ENCODE peak calls at places on chromosome 11, in four cellular contexts. One of them, this sample, is unnamed. For H3K27me3, the result is how much of the 10 kb centered on the place peaks cover.

GRCh38 chr11:68867067-68867466 is 25.4 kb upstream of the CPT1A start:
- DNase-seq in CD8-positive, alpha-beta T cell: no peak
- DNase-seq in stomach: no peak
- DNase-seq in endodermal cell: no peak
- DNase-seq in this sample: no peak

GRCh38 chr11:43269229-43269928 is 42.4 kb upstream of the API5 start:
- DNase-seq in endodermal cell: peak
- DNase-seq in stomach: no peak
- DNase-seq in CD8-positive, alpha-beta T cell: no peak
- DNase-seq in this sample: no peak

GRCh38 chr11:69327741-69328191 is 33.8 kb downstream of the MYEOV start:
- DNase-seq in CD8-positive, alpha-beta T cell: no peak
- DNase-seq in endodermal cell: peak
- DNase-seq in stomach: peak
- DNase-seq in this sample: no peak

GRCh38 chr11:14971865-14972580 is at the start of gene CALCA:
- DNase-seq in stomach: no peak
- DNase-seq in endodermal cell: peak
- DNase-seq in CD8-positive, alpha-beta T cell: no peak
- DNase-seq in this sample: no peak

GRCh38 chr11:20337526-20338154 is 25.9 kb upstream of the HTATIP2 start:
- DNase-seq in CD8-positive, alpha-beta T cell: no peak
- DNase-seq in stomach: no peak
- DNase-seq in endodermal cell: peak
- DNase-seq in this sample: no peak

GRCh38 chr11:1440066-1440465 is 46.5 kb downstream of the MOB2 start:
- DNase-seq in CD8-positive, alpha-beta T cell: no peak
- DNase-seq in endodermal cell: no peak
- DNase-seq in stomach: no peak
- DNase-seq in this sample: no peak

GRCh38 chr11:76249195-76249741 is 43.0 kb upstream of the WNT11 start:
- DNase-seq in endodermal cell: no peak
- DNase-seq in stomach: peak
- DNase-seq in CD8-positive, alpha-beta T cell: no peak
- DNase-seq in this sample: no peak

GRCh38 chr11:67435031-67435726 is 2.3 kb downstream of the PTPRCAP start:
- DNase-seq in stomach: no peak
- DNase-seq in endodermal cell: no peak
- DNase-seq in CD8-positive, alpha-beta T cell: no peak
- DNase-seq in this sample: no peak

GRCh38 chr11:122632178-122632824 is 23.2 kb upstream of the UBASH3B start:
- DNase-seq in stomach: no peak
- DNase-seq in endodermal cell: no peak
- DNase-seq in CD8-positive, alpha-beta T cell: no peak
- DNase-seq in this sample: peak

GRCh38 chr11:107704432-107704831 is 7.4 kb downstream of the SLN start:
- DNase-seq in CD8-positive, alpha-beta T cell: no peak
- DNase-seq in stomach: no peak
- DNase-seq in endodermal cell: no peak
- DNase-seq in this sample: no peak

GRCh38 chr11:413120-414081 is 1.4 kb downstream of the SIGIRR start:
- DNase-seq in endodermal cell: no peak
- DNase-seq in stomach: no peak
- DNase-seq in CD8-positive, alpha-beta T cell: no peak
- DNase-seq in this sample: peak

GRCh38 chr11:33062137-33062536 is 22.8 kb downstream of the TCP11L1 start:
- DNase-seq in endodermal cell: no peak
- DNase-seq in stomach: no peak
- DNase-seq in CD8-positive, alpha-beta T cell: no peak
- DNase-seq in this sample: no peak

GRCh38 chr11:118002541-118003019 is 16.4 kb downstream of the IL10RA start:
- DNase-seq in endodermal cell: no peak
- DNase-seq in stomach: no peak
- DNase-seq in CD8-positive, alpha-beta T cell: no peak
- DNase-seq in this sample: no peak

GRCh38 chr11:121754603-121755002 is 301.8 kb upstream of the SORL1-AS1 start:
- DNase-seq in stomach: no peak
- DNase-seq in endodermal cell: no peak
- DNase-seq in CD8-positive, alpha-beta T cell: no peak
- DNase-seq in this sample: peak

GRCh38 chr11:33706546-33706945 is 5.9 kb upstream of the C11orf91 start:
- DNase-seq in stomach: no peak
- DNase-seq in CD8-positive, alpha-beta T cell: no peak
- DNase-seq in endodermal cell: no peak
- DNase-seq in this sample: no peak

GRCh38 chr11:283405-284080 is 5.3 kb downstream of the NLRP6 start:
- DNase-seq in CD8-positive, alpha-beta T cell: no peak
- DNase-seq in stomach: no peak
- DNase-seq in endodermal cell: no peak
- DNase-seq in this sample: no peak

GRCh38 chr11:11952036-11952435 is 56.4 kb downstream of the DKK3 start:
- DNase-seq in endodermal cell: no peak
- DNase-seq in stomach: no peak
- DNase-seq in CD8-positive, alpha-beta T cell: no peak
- DNase-seq in this sample: no peak

GRCh38 chr11:27201454-27202302 is 161.1 kb downstream of the BBOX1 start:
- DNase-seq in CD8-positive, alpha-beta T cell: no peak
- DNase-seq in stomach: peak
- DNase-seq in endodermal cell: peak
- DNase-seq in this sample: peak

GRCh38 chr11:28228196-28228595 is 120.0 kb downstream of the METTL15 start:
- DNase-seq in endodermal cell: no peak
- DNase-seq in stomach: no peak
- DNase-seq in CD8-positive, alpha-beta T cell: no peak
- DNase-seq in this sample: no peak

GRCh38 chr11:111205622-111206385 is 39.7 kb upstream of the POU2AF2 start:
- DNase-seq in stomach: no peak
- DNase-seq in endodermal cell: no peak
- DNase-seq in CD8-positive, alpha-beta T cell: no peak
- DNase-seq in this sample: no peak

GRCh38 chr11:66529655-66530054 is 16.2 kb downstream of the ZDHHC24 start:
- DNase-seq in stomach: no peak
- DNase-seq in CD8-positive, alpha-beta T cell: no peak
- DNase-seq in endodermal cell: no peak
- DNase-seq in this sample: no peak

GRCh38 chr11:117195761-117196160 is 3.4 kb upstream of the TAGLN start:
- DNase-seq in endodermal cell: no peak
- DNase-seq in stomach: no peak
- DNase-seq in CD8-positive, alpha-beta T cell: no peak
- DNase-seq in this sample: no peak

DNA sequence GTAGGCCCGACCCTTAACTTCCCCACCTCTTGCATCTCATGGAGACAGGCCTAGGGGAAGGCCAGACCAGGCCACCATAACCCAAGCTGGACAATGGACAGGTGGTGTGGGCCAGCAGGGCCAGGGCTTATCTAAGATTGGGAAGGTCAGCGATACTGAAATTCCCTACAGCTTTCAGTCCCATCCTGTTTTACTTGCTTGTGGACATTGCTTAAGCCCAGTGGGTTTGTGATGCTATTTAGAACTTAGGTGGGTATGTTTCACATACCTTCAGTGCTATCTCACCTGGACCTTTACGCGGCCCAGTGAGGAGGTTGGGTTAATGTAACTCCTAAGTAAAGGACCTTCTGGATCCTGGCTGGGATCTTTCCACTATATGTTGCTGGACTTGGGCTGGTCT is 1.7 kb downstream of the FADS2 start:
- DNase-seq in endodermal cell: no peak
- DNase-seq in CD8-positive, alpha-beta T cell: no peak
- DNase-seq in stomach: no peak
- DNase-seq in this sample: no peak
- H3K4me3 ChIP-seq in endodermal cell: peak
- H3K4me3 ChIP-seq in CD8-positive, alpha-beta T cell: no peak
- H3K4me3 ChIP-seq in stomach: no peak
- H3K4me3 ChIP-seq in this sample: no peak

DNA sequence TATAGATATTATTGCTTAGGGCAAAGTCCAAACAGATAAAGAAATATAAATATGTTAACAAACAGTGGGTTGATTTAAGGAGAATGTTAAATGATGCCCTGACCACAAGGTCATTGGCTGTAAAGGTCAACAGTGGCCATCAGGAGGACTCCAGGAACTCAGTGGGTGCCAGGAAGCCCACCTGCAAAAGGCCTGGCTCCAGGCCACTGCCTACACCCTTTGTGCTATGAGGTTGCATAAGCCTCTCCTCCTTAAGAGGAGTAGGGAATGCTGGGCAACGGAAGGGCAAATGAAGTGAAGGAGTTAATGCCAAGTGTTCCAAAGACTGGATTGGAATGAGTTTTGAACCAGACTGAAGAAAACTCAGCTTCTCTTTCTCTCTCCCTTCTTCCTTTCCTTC is 73.3 kb upstream of the ALX4 start:
- DNase-seq in stomach: no peak
- DNase-seq in CD8-positive, alpha-beta T cell: no peak
- DNase-seq in endodermal cell: no peak
- DNase-seq in this sample: no peak
- H3K27me3 ChIP-seq in stomach: half or more
- H3K27me3 ChIP-seq in CD8-positive, alpha-beta T cell: under half
- H3K27me3 ChIP-seq in endodermal cell: under half
- H3K27me3 ChIP-seq in this sample: under half

DNA sequence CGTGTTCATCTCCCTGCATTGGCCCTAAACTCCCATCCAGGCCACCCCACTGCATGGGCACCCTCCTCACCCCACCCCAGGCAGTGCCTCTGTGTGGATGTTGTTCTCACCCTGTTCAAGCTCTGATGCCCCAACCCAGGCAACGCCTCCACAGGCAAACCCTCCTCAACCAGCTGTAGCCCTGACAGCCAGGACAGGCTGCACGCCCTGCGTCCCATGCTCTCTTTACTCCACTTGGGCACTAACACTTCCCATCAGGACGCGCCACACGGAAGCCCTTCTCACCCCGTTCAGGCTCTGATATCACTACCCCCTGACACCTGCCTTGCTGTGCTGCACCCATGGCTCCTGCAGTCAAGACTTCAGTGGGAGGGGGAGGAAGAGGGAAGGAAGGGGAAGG is 47.9 kb downstream of the KCNJ1 start:
- DNase-seq in stomach: no peak
- DNase-seq in CD8-positive, alpha-beta T cell: no peak
- DNase-seq in endodermal cell: no peak
- DNase-seq in this sample: no peak
- H3K4me3 ChIP-seq in stomach: no peak
- H3K4me3 ChIP-seq in CD8-positive, alpha-beta T cell: no peak
- H3K4me3 ChIP-seq in endodermal cell: no peak
- H3K4me3 ChIP-seq in this sample: no peak

GRCh38 chr11:119797736-119798135 is 68.7 kb upstream of the NECTIN1 start:
- DNase-seq in CD8-positive, alpha-beta T cell: no peak
- DNase-seq in endodermal cell: peak
- DNase-seq in stomach: no peak
- DNase-seq in this sample: no peak

GRCh38 chr11:119797137-119797611 is 68.2 kb upstream of the NECTIN1 start:
- DNase-seq in endodermal cell: no peak
- DNase-seq in CD8-positive, alpha-beta T cell: no peak
- DNase-seq in stomach: no peak
- DNase-seq in this sample: no peak

GRCh38 chr11:119795231-119795630 is 66.2 kb upstream of the NECTIN1 start:
- DNase-seq in endodermal cell: no peak
- DNase-seq in CD8-positive, alpha-beta T cell: no peak
- DNase-seq in stomach: no peak
- DNase-seq in this sample: no peak

GRCh38 chr11:119794756-119795155 is 65.8 kb upstream of the NECTIN1 start:
- DNase-seq in CD8-positive, alpha-beta T cell: no peak
- DNase-seq in endodermal cell: no peak
- DNase-seq in stomach: no peak
- DNase-seq in this sample: no peak

GRCh38 chr11:119796363-119797060 is 67.5 kb upstream of the NECTIN1 start:
- DNase-seq in CD8-positive, alpha-beta T cell: no peak
- DNase-seq in endodermal cell: no peak
- DNase-seq in stomach: no peak
- DNase-seq in this sample: no peak
- H3K27me3 ChIP-seq in CD8-positive, alpha-beta T cell: under half
- H3K27me3 ChIP-seq in endodermal cell: half or more
- H3K27me3 ChIP-seq in stomach: under half
- H3K27me3 ChIP-seq in this sample: under half

GRCh38 chr11:109784536-109784935 is 308.7 kb upstream of the ZC3H12C start:
- DNase-seq in stomach: no peak
- DNase-seq in endodermal cell: no peak
- DNase-seq in CD8-positive, alpha-beta T cell: no peak
- DNase-seq in this sample: no peak

GRCh38 chr11:109785714-109786113 is 307.5 kb upstream of the ZC3H12C start:
- DNase-seq in endodermal cell: no peak
- DNase-seq in stomach: no peak
- DNase-seq in CD8-positive, alpha-beta T cell: no peak
- DNase-seq in this sample: no peak

GRCh38 chr11:109783017-109783416 is 310.2 kb upstream of the ZC3H12C start:
- DNase-seq in CD8-positive, alpha-beta T cell: no peak
- DNase-seq in endodermal cell: no peak
- DNase-seq in stomach: no peak
- DNase-seq in this sample: no peak

GRCh38 chr11:109788969-109789490 is 304.2 kb upstream of the ZC3H12C start:
- DNase-seq in CD8-positive, alpha-beta T cell: no peak
- DNase-seq in stomach: no peak
- DNase-seq in endodermal cell: peak
- DNase-seq in this sample: no peak

GRCh38 chr11:109783842-109784241 is 309.4 kb upstream of the ZC3H12C start:
- DNase-seq in stomach: no peak
- DNase-seq in endodermal cell: no peak
- DNase-seq in CD8-positive, alpha-beta T cell: no peak
- DNase-seq in this sample: no peak
- H3K4me3 ChIP-seq in stomach: no peak
- H3K4me3 ChIP-seq in endodermal cell: no peak
- H3K4me3 ChIP-seq in CD8-positive, alpha-beta T cell: no peak
- H3K4me3 ChIP-seq in this sample: no peak

DNA sequence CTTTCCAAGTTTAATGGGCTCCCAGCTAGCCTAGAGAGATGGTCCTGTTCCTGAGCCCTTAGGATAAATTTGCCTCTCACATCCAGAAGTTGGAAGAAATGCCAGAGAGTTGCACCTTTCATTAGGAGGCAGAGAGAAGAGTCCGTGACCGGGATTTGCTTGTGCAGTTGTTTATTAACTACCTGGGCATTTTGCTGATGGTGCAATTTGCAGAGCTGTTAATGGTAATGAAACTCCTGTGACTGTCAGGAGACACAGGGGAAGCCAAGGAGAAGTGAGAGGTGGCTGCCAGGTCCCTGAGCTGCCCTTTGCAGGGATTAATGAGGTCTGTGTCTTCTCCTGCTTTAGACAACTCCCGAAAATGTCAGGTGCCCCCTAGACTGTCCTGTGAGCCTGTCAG is 69.1 kb upstream of the B3GAT1 start:
- DNase-seq in CD8-positive, alpha-beta T cell: no peak
- DNase-seq in endodermal cell: peak
- DNase-seq in stomach: no peak
- DNase-seq in this sample: no peak
- H3K27me3 ChIP-seq in CD8-positive, alpha-beta T cell: under half
- H3K27me3 ChIP-seq in endodermal cell: under half
- H3K27me3 ChIP-seq in stomach: under half
- H3K27me3 ChIP-seq in this sample: under half

This sample was measured in thyroid gland.